ENCODE peak calls at places on chromosomes 5 and 9, in eight cellular contexts. O, K, Z, E, V, P, G and J are unnamed samples.

GRCh38 chr5:91049800-91050199 is 333.3 kb downstream of the ARRDC3 start:
- DNase-seq in Z (no peak), K (no peak), E (no peak), O (no peak), G (no peak), P (no peak), V (no peak), J (no peak)

GRCh38 chr9:77954619-77955018 is 77.0 kb downstream of the GNAQ start:
- DNase-seq in G (no peak), V (no peak), E (no peak), K (no peak), P (no peak), Z (no peak), O (no peak), J (no peak)

GRCh38 chr9:34125681-34126206 is 754 bp downstream of the DCAF12 start:
- DNase-seq in O (no peak), Z (no peak), G (no peak), P (peak), E (no peak), K (no peak), V (no peak), J (no peak)

GRCh38 chr9:38186372-38187115 is 117.5 kb upstream of the SHB start:
- DNase-seq in O (peak), K (no peak), V (no peak), E (no peak), Z (no peak), G (no peak), P (no peak), J (no peak)

GRCh38 chr5:52359261-52359660 is 428.5 kb upstream of the ITGA1 start:
- DNase-seq in E (no peak), O (no peak), G (no peak), V (no peak), Z (no peak), P (no peak), K (no peak), J (no peak)

GRCh38 chr9:88355166-88355565 is 33.1 kb upstream of the SPIN1 start:
- DNase-seq in K (no peak), O (no peak), V (no peak), G (no peak), Z (no peak), E (no peak), P (no peak), J (no peak)

GRCh38 chr9:25648116-25648515 is 30.1 kb downstream of the TUSC1 start:
- DNase-seq in K (no peak), G (no peak), E (no peak), O (no peak), V (no peak), P (no peak), Z (no peak), J (no peak)

GRCh38 chr9:116883676-116884075 is 196.6 kb downstream of the TRIM32 start:
- DNase-seq in Z (no peak), E (no peak), V (no peak), O (no peak), P (no peak), G (no peak), K (no peak), J (no peak)

GRCh38 chr5:124253421-124253820 is 493.0 kb downstream of the ZNF608 start:
- DNase-seq in O (no peak), K (no peak), Z (no peak), E (peak), G (peak), P (no peak), V (no peak), J (no peak)

GRCh38 chr9:27888661-27889295 is 315.5 kb upstream of the C9orf72 start:
- DNase-seq in O (no peak), P (peak), K (no peak), E (peak), G (no peak), V (no peak), Z (peak), J (no peak)

GRCh38 chr9:27261517-27262211 is 35.3 kb downstream of the EQTN start:
- DNase-seq in E (no peak), K (no peak), V (no peak), G (no peak), Z (no peak), O (no peak), P (no peak), J (no peak)

GRCh38 chr5:96986450-96986849 is 50.6 kb downstream of the LNPEP start:
- DNase-seq in E (no peak), G (no peak), V (no peak), K (no peak), O (no peak), P (no peak), Z (no peak), J (no peak)

GRCh38 chr9:115225459-115226116 is 107.6 kb upstream of the TNC start:
- DNase-seq in G (no peak), P (no peak), K (no peak), Z (no peak), V (no peak), O (no peak), E (no peak), J (no peak)

GRCh38 chr5:127941646-127942045 is 141.9 kb upstream of the SLC12A2 start:
- DNase-seq in Z (no peak), K (no peak), E (no peak), P (no peak), O (no peak), V (no peak), G (no peak), J (no peak)

GRCh38 chr5:163867738-163868137 is 362.3 kb downstream of the MAT2B start:
- DNase-seq in K (no peak), V (no peak), O (no peak), E (no peak), G (no peak), Z (no peak), P (no peak), J (no peak)

GRCh38 chr5:5710471-5710870 is 288.0 kb downstream of the ICE1 start:
- DNase-seq in P (no peak), V (no peak), G (no peak), E (no peak), Z (no peak), O (no peak), K (no peak), J (no peak)

GRCh38 chr5:54595724-54596123 is 78.2 kb downstream of the SNX18 start:
- DNase-seq in Z (no peak), O (no peak), E (no peak), V (no peak), K (no peak), G (no peak), P (no peak), J (no peak)

DNA sequence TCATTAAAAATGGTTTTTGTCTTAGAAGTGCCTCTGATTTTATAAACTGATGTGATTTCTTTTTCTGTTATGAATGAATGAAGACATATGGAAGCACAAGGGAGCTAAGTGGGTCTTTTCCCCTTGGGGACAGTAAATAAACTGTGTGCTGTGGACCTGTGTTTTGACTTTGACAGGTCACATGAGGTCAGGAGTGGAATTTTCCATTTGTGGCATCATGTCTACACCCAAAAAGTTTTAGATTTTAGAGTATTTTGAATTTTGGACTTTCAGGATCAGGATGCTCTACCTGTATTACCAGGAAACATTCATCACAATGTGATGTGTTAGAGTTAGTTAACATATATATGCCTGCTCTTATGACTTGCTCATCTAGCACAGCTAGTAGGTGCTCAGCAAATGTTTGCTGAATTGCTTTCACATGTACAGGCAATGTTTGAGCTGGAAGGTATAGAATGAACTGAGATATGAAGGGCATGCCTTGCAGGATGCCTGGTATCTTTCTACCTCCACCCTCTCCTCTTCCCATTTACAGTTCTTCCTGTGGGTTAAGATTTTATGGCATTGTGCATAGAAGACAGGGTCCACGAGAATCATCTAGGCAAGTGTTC is 73.2 kb upstream of the NR3C1 start:
- DNase-seq in K (no peak), P (no peak), O (no peak), Z (no peak), V (no peak), G (no peak), E (no peak), J (no peak)
- TF ChIP-seq POLR2A in K (no peak), P (no peak), O (no peak), Z (no peak), V (no peak), G (no peak), E (no peak), J (no peak)

GRCh38 chr9:89418882-89419641 is 78.9 kb downstream of the SEMA4D start:
- DNase-seq in E (no peak), G (no peak), Z (no peak), V (no peak), O (no peak), K (no peak), P (peak), J (no peak)

GRCh38 chr9:89422151-89422918 is 75.6 kb downstream of the SEMA4D start:
- DNase-seq in K (no peak), E (no peak), G (no peak), Z (no peak), V (no peak), P (peak), O (no peak), J (no peak)

GRCh38 chr9:89421595-89421994 is 76.3 kb downstream of the SEMA4D start:
- DNase-seq in O (no peak), P (no peak), V (no peak), Z (no peak), G (no peak), K (no peak), E (no peak), J (no peak)

GRCh38 chr9:89419978-89420394 is 77.9 kb downstream of the SEMA4D start:
- DNase-seq in Z (no peak), E (no peak), V (no peak), K (no peak), O (no peak), P (no peak), G (no peak), J (no peak)

GRCh38 chr9:89420397-89420796 is 77.5 kb downstream of the SEMA4D start:
- DNase-seq in Z (no peak), V (no peak), K (no peak), G (no peak), O (no peak), P (no peak), E (no peak), J (no peak)
- H3K4me3 ChIP-seq in Z (no peak), V (no peak), K (no peak), G (no peak), O (no peak), P (no peak), E (no peak), J (no peak)

GRCh38 chr9:128007566-128008138 is 26.9 kb upstream of the EEIG1 start:
- DNase-seq in V (peak), G (peak), Z (peak), O (no peak), K (peak), P (peak), E (no peak), J (peak)
- TF ChIP-seq POLR2A in V (no peak), G (no peak), Z (no peak), O (no peak), K (no peak), P (no peak), E (no peak), J (no peak)

GRCh38 chr5:67015577-67016290 is 180.9 kb downstream of the CD180 start:
- DNase-seq in O (no peak), V (no peak), E (no peak), G (no peak), K (no peak), Z (no peak), P (no peak), J (peak)
- H3K4me3 ChIP-seq in O (peak), V (peak), E (no peak), G (peak), K (peak), Z (peak), P (no peak), J (peak)

GRCh38 chr5:1131726-1132125 is 19.9 kb upstream of the SLC12A7 start:
- DNase-seq in Z (no peak), P (no peak), G (no peak), V (no peak), K (no peak), O (no peak), E (no peak), J (no peak)
- TF ChIP-seq POLR2A in Z (no peak), P (no peak), G (no peak), V (no peak), K (no peak), O (no peak), E (no peak), J (no peak)

GRCh38 chr9:21994996-21995651 is 533 bp downstream of the CDKN2B-AS1 start:
- DNase-seq in P (no peak), O (no peak), K (peak), G (peak), V (peak), Z (peak), E (peak), J (peak)

GRCh38 chr9:21994526-21994995 is at the start of gene CDKN2B-AS1:
- DNase-seq in V (no peak), G (peak), P (no peak), O (no peak), E (peak), Z (peak), K (peak), J (no peak)

GRCh38 chr9:21991039-21991959 is 2.9 kb downstream of the CDKN2A start:
- DNase-seq in G (no peak), V (no peak), O (no peak), K (no peak), P (no peak), Z (no peak), E (no peak), J (no peak)

GRCh38 chr9:21993893-21994525 is at the start of gene CDKN2A:
- DNase-seq in P (no peak), Z (peak), O (no peak), K (no peak), V (no peak), G (peak), E (no peak), J (no peak)

DNA sequence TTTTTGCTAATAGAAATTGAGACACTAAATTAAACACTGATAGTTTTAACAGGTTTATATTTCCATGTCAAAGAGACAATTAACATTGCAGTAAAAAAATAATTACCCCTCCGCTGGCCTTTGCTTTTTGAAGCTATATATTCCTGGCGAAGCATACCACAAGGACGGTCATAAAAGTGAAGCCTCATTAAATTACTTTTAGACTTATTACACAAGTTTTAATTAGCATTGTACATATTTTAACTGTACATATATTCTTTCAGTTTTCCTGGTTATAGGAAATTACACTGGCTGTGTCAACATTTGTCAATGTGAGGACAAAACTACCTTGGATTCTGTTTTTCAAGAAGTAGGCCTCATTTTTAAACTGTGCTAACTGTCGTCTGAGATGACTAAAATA is 1.2 kb downstream of the CDKN2A start:
- DNase-seq in E (no peak), V (no peak), O (no peak), Z (no peak), K (no peak), G (no peak), P (no peak), J (no peak)
- H3K4me3 ChIP-seq in E (no peak), V (peak), O (no peak), Z (no peak), K (no peak), G (no peak), P (no peak), J (no peak)